ENCODE peak calls at places on chromosomes 6 and 20, in nine cellular contexts. A is heart right ventricle, X is heart left ventricle, Y is hepatocyte, T is adrenal gland, Z is mammary epithelial cell, L is left ventricle myocardium inferior, K is IMR-90, U is suprapubic skin. R is an unnamed sample. For H3K27me3 and H3K4me1, the result is how much of the 10 kb centered on the place peaks cover.

GRCh38 chr6:122028933-122029332 is 370.5 kb upstream of the HSF2 start:
- DNase-seq in L (no peak), Z (peak), X (no peak), U (no peak), A (no peak), T (no peak), K (no peak), Y (no peak), R (no peak)

GRCh38 chr20:44888226-44889103 is 3.0 kb downstream of the YWHAB start:
- DNase-seq in T (no peak), U (no peak), Z (peak), Y (peak), X (no peak), A (no peak), K (no peak), L (no peak), R (no peak)

GRCh38 chr6:105793132-105793531 is 293.0 kb upstream of the PRDM1 start:
- DNase-seq in K (no peak), Y (no peak), Z (no peak), A (no peak), T (no peak), L (no peak), U (no peak), X (peak), R (no peak)

GRCh38 chr6:98976674-98977365 is 29.1 kb upstream of the FBXL4 start:
- DNase-seq in Y (no peak), K (no peak), Z (no peak), U (no peak), X (no peak), T (no peak), L (no peak), A (no peak), R (no peak)

GRCh38 chr20:7090001-7090400 is 322.5 kb downstream of the BMP2 start:
- DNase-seq in L (no peak), X (no peak), K (no peak), Z (peak), U (no peak), T (no peak), Y (no peak), A (no peak), R (no peak)

GRCh38 chr6:57198926-57199636 is 23.0 kb downstream of the RAB23 start:
- DNase-seq in L (no peak), U (no peak), K (peak), Z (no peak), Y (no peak), X (no peak), T (no peak), A (no peak), R (no peak)

GRCh38 chr6:15299430-15300131 is 53.7 kb downstream of the JARID2 start:
- DNase-seq in U (no peak), Y (peak), X (peak), K (peak), L (peak), Z (no peak), T (peak), A (peak), R (no peak)

GRCh38 chr20:48025661-48026060 is 240.4 kb upstream of the SULF2 start:
- DNase-seq in Z (peak), K (no peak), T (no peak), L (no peak), Y (no peak), A (no peak), U (no peak), X (no peak), R (no peak)

DNA sequence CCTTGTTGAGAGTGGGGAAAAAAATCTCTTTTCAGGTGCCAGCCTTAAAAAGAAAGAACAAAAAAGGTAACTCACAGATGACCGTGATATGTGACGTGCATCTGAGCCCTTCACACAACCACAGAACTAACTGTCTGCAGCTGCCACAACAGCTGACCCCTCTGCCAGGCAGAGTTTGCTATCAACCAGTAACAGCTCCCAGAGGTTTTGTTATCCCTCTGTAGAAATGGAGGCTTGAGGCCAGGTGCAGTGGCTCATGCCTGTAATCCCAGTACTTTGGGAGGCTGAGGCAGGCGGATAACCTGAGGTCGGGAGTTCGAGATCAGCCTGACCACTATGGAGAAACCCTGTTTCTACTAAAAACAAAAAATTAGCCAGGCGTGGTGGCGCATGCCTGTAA is 42.8 kb downstream of the SLC52A3 start:
- DNase-seq in X (no peak), Y (no peak), K (no peak), U (no peak), A (no peak), T (no peak), Z (no peak), L (no peak), R (no peak)
- H3K27me3 ChIP-seq in X (under half), Y (under half), K (under half), U (half or more), A (under half), T (under half), Z (under half), L (half or more), R (under half)

DNA sequence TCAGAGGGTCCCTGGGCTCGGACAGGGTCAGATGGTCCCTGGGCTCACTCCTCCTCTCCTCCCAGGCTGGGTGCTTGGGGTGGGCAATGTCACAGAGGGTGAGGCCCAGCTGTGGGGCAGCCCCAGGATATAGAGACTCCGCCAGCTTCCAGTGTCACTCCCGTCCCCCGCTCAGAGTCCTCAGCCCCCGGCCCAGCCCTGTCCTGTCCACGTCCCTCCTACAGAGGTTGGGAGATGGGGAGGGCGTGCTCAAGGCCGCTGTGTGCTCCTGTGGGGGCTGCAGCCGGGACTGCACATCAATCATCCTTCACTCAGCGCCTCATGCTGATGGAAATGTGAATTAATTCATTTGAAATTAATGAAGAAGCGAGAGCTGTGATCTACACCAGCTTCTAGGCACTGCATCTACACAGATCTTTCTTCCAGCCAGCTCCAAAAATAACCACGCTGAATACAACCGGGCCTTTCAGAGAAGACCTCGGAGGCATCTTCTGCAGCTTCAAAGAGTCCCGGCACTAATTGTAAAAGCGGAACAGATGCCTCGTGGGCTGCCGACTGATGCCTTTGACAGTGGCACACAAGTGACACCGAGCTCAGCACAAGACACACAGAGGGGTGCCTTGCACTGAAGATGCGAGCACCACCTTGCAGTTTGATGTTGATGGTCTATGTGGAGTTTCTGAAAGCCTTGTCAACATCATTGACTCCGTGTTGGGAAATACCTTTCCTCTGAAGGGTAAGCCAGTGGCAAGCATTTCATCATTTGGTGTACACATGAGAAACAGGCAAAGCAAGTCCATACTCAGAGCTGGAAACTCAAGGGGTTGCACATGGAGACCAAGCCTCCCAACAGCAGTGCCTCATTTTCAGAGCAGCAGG is 39.3 kb downstream of the DACT2 start:
- DNase-seq in L (no peak), T (no peak), Y (no peak), X (no peak), U (no peak), Z (no peak), K (no peak), A (no peak), R (no peak)
- H3K4me1 ChIP-seq in L (under half), T (under half), Y (under half), X (under half), U (under half), Z (under half), K (under half), A (under half), R (under half)

GRCh38 chr6:29941006-29941405 is 1.3 kb upstream of the HLA-A start:
- DNase-seq in A (no peak), K (no peak), Y (no peak), X (no peak), T (no peak), L (no peak), Z (peak), U (no peak), R (no peak)
- TF ChIP-seq CTCF in A (no peak), K (no peak), Y (no peak), X (no peak), T (no peak), L (no peak), Z (no peak), U (no peak), R (no peak)

GRCh38 chr6:1394591-1395463 is 5.5 kb downstream of the FOXF2 start:
- DNase-seq in U (no peak), K (no peak), L (no peak), X (no peak), A (no peak), Y (no peak), Z (no peak), T (no peak), R (no peak)

GRCh38 chr6:1391692-1392309 is 2.4 kb downstream of the FOXF2 start:
- DNase-seq in Y (no peak), L (no peak), Z (no peak), T (no peak), K (peak), U (no peak), A (no peak), X (no peak), R (no peak)

GRCh38 chr6:1393641-1394283 is 4.4 kb downstream of the FOXF2 start:
- DNase-seq in K (no peak), T (no peak), L (no peak), X (no peak), Y (no peak), A (no peak), Z (no peak), U (no peak), R (no peak)

GRCh38 chr6:1390805-1391511 is 1.6 kb downstream of the FOXF2 start:
- DNase-seq in Z (no peak), A (no peak), Y (no peak), X (no peak), T (no peak), L (no peak), K (peak), U (peak), R (no peak)

DNA sequence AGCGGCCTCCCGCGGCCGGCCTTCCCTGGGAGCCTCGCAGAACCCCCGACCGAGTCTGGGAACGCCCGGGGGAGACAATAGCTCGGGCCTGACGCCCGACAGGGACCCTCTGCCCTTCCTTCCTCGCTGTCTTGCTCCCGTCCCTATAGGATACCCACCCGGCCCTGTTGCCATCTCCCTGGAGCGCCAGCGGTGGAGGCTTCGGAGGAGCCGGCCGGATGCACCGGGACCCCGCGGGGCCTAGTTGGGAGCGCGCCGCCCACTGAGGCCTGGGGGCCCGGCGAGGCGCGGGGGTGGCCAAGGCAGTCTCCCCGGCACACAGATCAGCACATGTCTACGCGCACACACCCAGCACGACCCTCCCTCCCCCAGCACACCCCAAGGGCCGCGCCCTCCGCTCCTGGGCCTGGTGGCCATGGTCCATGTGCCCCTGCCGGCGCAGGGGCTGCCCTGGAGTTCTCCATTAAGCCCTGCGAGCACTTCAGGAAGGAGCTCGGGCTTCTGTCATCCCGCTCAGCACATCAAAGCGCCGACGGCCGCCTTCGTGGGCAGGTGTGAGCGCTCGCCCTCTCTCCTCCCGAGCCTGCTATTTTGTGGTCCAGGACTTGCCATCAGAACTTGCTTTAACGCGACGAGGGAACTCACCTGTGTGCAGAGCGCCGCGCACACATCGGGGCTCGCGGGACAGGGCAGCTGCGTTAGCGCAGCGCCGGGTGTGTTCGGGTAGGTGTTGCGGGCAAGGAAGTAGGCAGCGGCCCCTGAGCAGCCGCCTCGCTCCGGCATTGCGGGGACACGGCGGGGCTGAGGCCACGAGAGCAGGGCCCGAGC is 3.7 kb downstream of the FOXF2 start:
- DNase-seq in U (no peak), L (no peak), X (no peak), A (no peak), Z (no peak), T (no peak), K (no peak), Y (no peak), R (no peak)
- H3K27me3 ChIP-seq in U (half or more), L (half or more), X (half or more), A (half or more), Z (half or more), T (half or more), K (under half), Y (half or more), R (under half)

GRCh38 chr20:50395258-50395729 is 114.9 kb upstream of the PTPN1 start:
- DNase-seq in L (peak), U (peak), A (peak), X (peak), Z (no peak), T (peak), K (peak), Y (no peak), R (peak)
- H3K4me1 ChIP-seq in L (half or more), U (under half), A (under half), X (under half), Z (under half), T (half or more), K (under half), Y (under half), R (under half)

GRCh38 chr20:64131406-64131805 is 24.0 kb upstream of the NPBWR2 start:
- DNase-seq in A (no peak), X (peak), T (no peak), L (no peak), U (peak), Z (peak), Y (no peak), K (no peak), R (no peak)
- TF ChIP-seq CTCF in A (no peak), X (no peak), T (peak), L (no peak), U (no peak), Z (peak), Y (no peak), K (no peak), R (no peak)

GRCh38 chr6:28747083-28747630 is 176.6 kb downstream of the TRIM27 start:
- DNase-seq in Z (no peak), Y (no peak), L (no peak), U (no peak), X (no peak), A (no peak), T (no peak), K (no peak), R (no peak)

GRCh38 chr6:28747631-28748157 is 176.1 kb downstream of the TRIM27 start:
- DNase-seq in Y (peak), U (no peak), A (no peak), L (no peak), X (no peak), Z (peak), T (no peak), K (peak), R (no peak)

GRCh38 chr6:28742668-28743270 is 181.0 kb downstream of the TRIM27 start:
- DNase-seq in L (no peak), T (no peak), A (no peak), Z (peak), K (peak), Y (peak), U (no peak), X (no peak), R (no peak)

GRCh38 chr6:28741363-28741762 is 182.4 kb downstream of the TRIM27 start:
- DNase-seq in L (no peak), U (no peak), Z (no peak), T (no peak), K (no peak), X (no peak), A (no peak), Y (no peak), R (no peak)

GRCh38 chr6:28743271-28743789 is 180.5 kb downstream of the TRIM27 start:
- DNase-seq in A (no peak), K (no peak), T (no peak), L (no peak), Z (no peak), Y (no peak), U (no peak), X (no peak), R (no peak)
- H3K27me3 ChIP-seq in A (half or more), K (under half), T (under half), L (half or more), Z (under half), Y (half or more), U (half or more), X (under half), R (under half)

DNA sequence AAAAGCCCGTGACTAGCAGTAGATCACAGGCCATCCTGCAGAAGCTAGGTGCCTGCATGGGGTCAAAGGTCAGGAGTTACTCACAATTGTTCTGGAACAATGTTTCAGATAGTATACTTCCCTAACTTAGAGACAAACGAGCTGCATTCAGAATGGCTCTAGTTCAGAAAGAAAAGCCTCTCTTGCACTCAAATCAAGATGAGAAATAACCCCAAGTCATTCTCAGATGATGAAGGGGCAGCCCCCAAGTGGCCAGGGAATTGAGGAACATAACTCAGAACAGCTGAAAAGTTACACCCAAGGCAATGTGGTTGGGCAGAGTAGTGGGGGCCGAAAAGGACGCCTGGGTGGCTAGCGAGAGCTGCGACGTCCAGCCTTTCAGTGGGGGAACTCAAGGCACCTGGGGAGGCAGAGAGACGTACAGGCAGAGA is 27.8 kb downstream of the FYN start:
- DNase-seq in K (no peak), U (no peak), Y (peak), Z (no peak), L (no peak), A (no peak), X (no peak), T (no peak), R (no peak)
- H3K4me1 ChIP-seq in K (under half), U (under half), Y (under half), Z (under half), L (half or more), A (half or more), X (half or more), T (under half), R (under half)

R was measured in ovary.